ENCODE peak calls at places on chromosomes 16 and 17, in six cellular contexts. One of them, this sample, is unnamed.

GRCh38 chr16:57264950-57265371 is 19.5 kb downstream of the PLLP start:
- DNase-seq in psoas muscle: peak
- DNase-seq in CD8-positive, alpha-beta T cell: no peak
- DNase-seq in dorsolateral prefrontal cortex: no peak
- DNase-seq in left ventricle myocardium inferior: no peak
- DNase-seq in cardiac fibroblast: no peak
- DNase-seq in this sample: no peak

GRCh38 chr16:7086842-7087616 is 245.6 kb upstream of the RBFOX1 start:
- DNase-seq in psoas muscle: peak
- DNase-seq in CD8-positive, alpha-beta T cell: no peak
- DNase-seq in dorsolateral prefrontal cortex: peak
- DNase-seq in cardiac fibroblast: no peak
- DNase-seq in left ventricle myocardium inferior: peak
- DNase-seq in this sample: no peak

GRCh38 chr16:85174871-85175723 is 62.8 kb upstream of the CIBAR2 start:
- DNase-seq in cardiac fibroblast: peak
- DNase-seq in left ventricle myocardium inferior: no peak
- DNase-seq in psoas muscle: peak
- DNase-seq in dorsolateral prefrontal cortex: no peak
- DNase-seq in CD8-positive, alpha-beta T cell: no peak
- DNase-seq in this sample: no peak

GRCh38 chr17:78219396-78220150 is 5.5 kb downstream of the BIRC5 start:
- DNase-seq in CD8-positive, alpha-beta T cell: no peak
- DNase-seq in psoas muscle: no peak
- DNase-seq in left ventricle myocardium inferior: no peak
- DNase-seq in cardiac fibroblast: no peak
- DNase-seq in dorsolateral prefrontal cortex: no peak
- DNase-seq in this sample: no peak

GRCh38 chr16:85844786-85845185 is 45.3 kb downstream of the COX4I1 start:
- DNase-seq in CD8-positive, alpha-beta T cell: no peak
- DNase-seq in left ventricle myocardium inferior: no peak
- DNase-seq in dorsolateral prefrontal cortex: no peak
- DNase-seq in cardiac fibroblast: no peak
- DNase-seq in psoas muscle: no peak
- DNase-seq in this sample: no peak

GRCh38 chr16:11972128-11972527 is 4.4 kb upstream of the SNX29 start:
- DNase-seq in dorsolateral prefrontal cortex: no peak
- DNase-seq in psoas muscle: no peak
- DNase-seq in cardiac fibroblast: peak
- DNase-seq in left ventricle myocardium inferior: no peak
- DNase-seq in CD8-positive, alpha-beta T cell: no peak
- DNase-seq in this sample: no peak

GRCh38 chr17:82876149-82876548 is 36.3 kb upstream of the ZNF750 start:
- DNase-seq in left ventricle myocardium inferior: no peak
- DNase-seq in psoas muscle: peak
- DNase-seq in CD8-positive, alpha-beta T cell: no peak
- DNase-seq in dorsolateral prefrontal cortex: no peak
- DNase-seq in cardiac fibroblast: no peak
- DNase-seq in this sample: no peak

GRCh38 chr17:12522743-12523181 is 142.9 kb upstream of the MYOCD start:
- DNase-seq in dorsolateral prefrontal cortex: no peak
- DNase-seq in CD8-positive, alpha-beta T cell: no peak
- DNase-seq in psoas muscle: no peak
- DNase-seq in left ventricle myocardium inferior: no peak
- DNase-seq in cardiac fibroblast: peak
- DNase-seq in this sample: peak

GRCh38 chr16:53291757-53292392 is 142.4 kb upstream of the RBL2 start:
- DNase-seq in dorsolateral prefrontal cortex: no peak
- DNase-seq in psoas muscle: no peak
- DNase-seq in cardiac fibroblast: peak
- DNase-seq in left ventricle myocardium inferior: no peak
- DNase-seq in CD8-positive, alpha-beta T cell: no peak
- DNase-seq in this sample: no peak

GRCh38 chr16:28261916-28262315 is 30.4 kb upstream of the SBK1 start:
- DNase-seq in left ventricle myocardium inferior: peak
- DNase-seq in psoas muscle: peak
- DNase-seq in dorsolateral prefrontal cortex: no peak
- DNase-seq in CD8-positive, alpha-beta T cell: no peak
- DNase-seq in cardiac fibroblast: no peak
- DNase-seq in this sample: no peak

GRCh38 chr16:68274441-68274840 is 10.1 kb downstream of the SLC7A6 start:
- DNase-seq in left ventricle myocardium inferior: no peak
- DNase-seq in cardiac fibroblast: no peak
- DNase-seq in CD8-positive, alpha-beta T cell: no peak
- DNase-seq in psoas muscle: no peak
- DNase-seq in dorsolateral prefrontal cortex: no peak
- DNase-seq in this sample: no peak

GRCh38 chr17:32609085-32609484 is 122.3 kb downstream of the CDK5R1 start:
- DNase-seq in cardiac fibroblast: peak
- DNase-seq in CD8-positive, alpha-beta T cell: peak
- DNase-seq in dorsolateral prefrontal cortex: no peak
- DNase-seq in left ventricle myocardium inferior: peak
- DNase-seq in psoas muscle: peak
- DNase-seq in this sample: no peak

GRCh38 chr17:19238167-19238505 is 970 bp downstream of the EPN2 start:
- DNase-seq in CD8-positive, alpha-beta T cell: no peak
- DNase-seq in cardiac fibroblast: peak
- DNase-seq in dorsolateral prefrontal cortex: no peak
- DNase-seq in left ventricle myocardium inferior: peak
- DNase-seq in psoas muscle: peak
- DNase-seq in this sample: no peak

GRCh38 chr16:9050102-9050830 is 41.2 kb upstream of the HAPSTR1 start:
- DNase-seq in cardiac fibroblast: peak
- DNase-seq in psoas muscle: no peak
- DNase-seq in CD8-positive, alpha-beta T cell: no peak
- DNase-seq in left ventricle myocardium inferior: no peak
- DNase-seq in dorsolateral prefrontal cortex: no peak
- DNase-seq in this sample: no peak

GRCh38 chr16:29806641-29807425 is 504 bp downstream of the MAZ start:
- DNase-seq in cardiac fibroblast: peak
- DNase-seq in psoas muscle: peak
- DNase-seq in left ventricle myocardium inferior: peak
- DNase-seq in dorsolateral prefrontal cortex: no peak
- DNase-seq in CD8-positive, alpha-beta T cell: peak
- DNase-seq in this sample: no peak

GRCh38 chr17:49016775-49017463 is 19.7 kb downstream of the IGF2BP1 start:
- DNase-seq in dorsolateral prefrontal cortex: no peak
- DNase-seq in CD8-positive, alpha-beta T cell: no peak
- DNase-seq in psoas muscle: no peak
- DNase-seq in left ventricle myocardium inferior: no peak
- DNase-seq in cardiac fibroblast: peak
- DNase-seq in this sample: peak

GRCh38 chr17:40541060-40541872 is 24.0 kb downstream of the CCR7 start:
- DNase-seq in psoas muscle: no peak
- DNase-seq in cardiac fibroblast: no peak
- DNase-seq in left ventricle myocardium inferior: no peak
- DNase-seq in CD8-positive, alpha-beta T cell: peak
- DNase-seq in dorsolateral prefrontal cortex: no peak
- DNase-seq in this sample: no peak

GRCh38 chr16:54934536-54935410 is 4.1 kb downstream of the IRX5 start:
- DNase-seq in left ventricle myocardium inferior: no peak
- DNase-seq in dorsolateral prefrontal cortex: no peak
- DNase-seq in CD8-positive, alpha-beta T cell: no peak
- DNase-seq in psoas muscle: peak
- DNase-seq in cardiac fibroblast: no peak
- DNase-seq in this sample: no peak

GRCh38 chr16:392450-393027 is 4.5 kb upstream of the NME4 start:
- DNase-seq in dorsolateral prefrontal cortex: no peak
- DNase-seq in psoas muscle: no peak
- DNase-seq in cardiac fibroblast: no peak
- DNase-seq in CD8-positive, alpha-beta T cell: no peak
- DNase-seq in left ventricle myocardium inferior: no peak
- DNase-seq in this sample: no peak
- TF ChIP-seq CTCF in dorsolateral prefrontal cortex: no peak
- TF ChIP-seq CTCF in psoas muscle: no peak
- TF ChIP-seq CTCF in cardiac fibroblast: no peak
- TF ChIP-seq CTCF in CD8-positive, alpha-beta T cell: no peak
- TF ChIP-seq CTCF in left ventricle myocardium inferior: no peak
- TF ChIP-seq CTCF in this sample: no peak

DNA sequence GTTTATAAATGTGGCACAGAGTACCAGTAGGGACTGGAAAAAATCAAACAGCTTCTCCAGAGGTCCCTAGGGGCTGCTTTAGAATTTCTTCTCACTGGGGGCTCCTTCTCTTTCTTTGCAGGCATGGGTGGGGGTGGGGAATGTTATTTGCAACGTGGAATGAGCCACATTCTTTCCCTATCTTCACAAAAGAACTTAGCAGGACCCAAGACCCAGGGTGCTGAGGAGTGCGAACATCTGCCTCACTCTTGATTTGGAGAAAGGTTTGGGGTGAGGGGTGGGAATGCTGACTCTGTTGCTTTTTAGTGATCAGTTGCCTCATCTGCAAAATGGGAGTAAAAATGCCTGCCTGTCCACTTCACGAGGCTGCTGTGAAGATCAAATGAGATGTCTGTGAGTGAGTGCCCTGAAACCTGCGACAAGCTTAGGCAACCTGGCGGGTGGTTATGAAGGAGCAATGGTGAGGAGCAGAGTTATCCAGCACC is 10.8 kb upstream of the PIPOX start:
- DNase-seq in psoas muscle: no peak
- DNase-seq in left ventricle myocardium inferior: no peak
- DNase-seq in cardiac fibroblast: no peak
- DNase-seq in CD8-positive, alpha-beta T cell: no peak
- DNase-seq in dorsolateral prefrontal cortex: no peak
- DNase-seq in this sample: no peak
- H3K4me3 ChIP-seq in psoas muscle: no peak
- H3K4me3 ChIP-seq in left ventricle myocardium inferior: no peak
- H3K4me3 ChIP-seq in cardiac fibroblast: no peak
- H3K4me3 ChIP-seq in CD8-positive, alpha-beta T cell: no peak
- H3K4me3 ChIP-seq in dorsolateral prefrontal cortex: no peak
- H3K4me3 ChIP-seq in this sample: no peak

GRCh38 chr16:67146523-67147357 is 4.1 kb downstream of the B3GNT9 start:
- DNase-seq in left ventricle myocardium inferior: no peak
- DNase-seq in CD8-positive, alpha-beta T cell: no peak
- DNase-seq in psoas muscle: no peak
- DNase-seq in cardiac fibroblast: no peak
- DNase-seq in dorsolateral prefrontal cortex: no peak
- DNase-seq in this sample: no peak
- TF ChIP-seq CTCF in left ventricle myocardium inferior: no peak
- TF ChIP-seq CTCF in CD8-positive, alpha-beta T cell: no peak
- TF ChIP-seq CTCF in psoas muscle: no peak
- TF ChIP-seq CTCF in cardiac fibroblast: no peak
- TF ChIP-seq CTCF in dorsolateral prefrontal cortex: peak
- TF ChIP-seq CTCF in this sample: no peak

GRCh38 chr16:81755915-81756644 is 23.0 kb upstream of the PLCG2 start:
- DNase-seq in CD8-positive, alpha-beta T cell: no peak
- DNase-seq in left ventricle myocardium inferior: no peak
- DNase-seq in psoas muscle: peak
- DNase-seq in dorsolateral prefrontal cortex: no peak
- DNase-seq in cardiac fibroblast: peak
- DNase-seq in this sample: no peak

GRCh38 chr16:81754810-81755209 is 24.3 kb upstream of the PLCG2 start:
- DNase-seq in left ventricle myocardium inferior: no peak
- DNase-seq in psoas muscle: no peak
- DNase-seq in cardiac fibroblast: no peak
- DNase-seq in dorsolateral prefrontal cortex: no peak
- DNase-seq in CD8-positive, alpha-beta T cell: no peak
- DNase-seq in this sample: no peak

GRCh38 chr16:81752876-81753227 is 26.2 kb upstream of the PLCG2 start:
- DNase-seq in CD8-positive, alpha-beta T cell: no peak
- DNase-seq in cardiac fibroblast: no peak
- DNase-seq in dorsolateral prefrontal cortex: no peak
- DNase-seq in left ventricle myocardium inferior: no peak
- DNase-seq in psoas muscle: no peak
- DNase-seq in this sample: no peak

GRCh38 chr16:81748476-81749198 is 30.5 kb upstream of the PLCG2 start:
- DNase-seq in dorsolateral prefrontal cortex: no peak
- DNase-seq in cardiac fibroblast: no peak
- DNase-seq in psoas muscle: no peak
- DNase-seq in CD8-positive, alpha-beta T cell: no peak
- DNase-seq in left ventricle myocardium inferior: no peak
- DNase-seq in this sample: no peak

GRCh38 chr16:81752225-81752875 is 26.7 kb upstream of the PLCG2 start:
- DNase-seq in left ventricle myocardium inferior: peak
- DNase-seq in CD8-positive, alpha-beta T cell: no peak
- DNase-seq in psoas muscle: peak
- DNase-seq in dorsolateral prefrontal cortex: no peak
- DNase-seq in cardiac fibroblast: peak
- DNase-seq in this sample: no peak
- H3K4me3 ChIP-seq in left ventricle myocardium inferior: no peak
- H3K4me3 ChIP-seq in CD8-positive, alpha-beta T cell: no peak
- H3K4me3 ChIP-seq in psoas muscle: no peak
- H3K4me3 ChIP-seq in dorsolateral prefrontal cortex: no peak
- H3K4me3 ChIP-seq in cardiac fibroblast: no peak
- H3K4me3 ChIP-seq in this sample: no peak

GRCh38 chr17:81020443-81020766 is 14.5 kb upstream of the BAIAP2 start:
- DNase-seq in left ventricle myocardium inferior: no peak
- DNase-seq in CD8-positive, alpha-beta T cell: no peak
- DNase-seq in cardiac fibroblast: no peak
- DNase-seq in psoas muscle: no peak
- DNase-seq in dorsolateral prefrontal cortex: no peak
- DNase-seq in this sample: no peak

GRCh38 chr17:81022371-81022729 is 12.6 kb upstream of the BAIAP2 start:
- DNase-seq in CD8-positive, alpha-beta T cell: no peak
- DNase-seq in psoas muscle: no peak
- DNase-seq in dorsolateral prefrontal cortex: no peak
- DNase-seq in left ventricle myocardium inferior: no peak
- DNase-seq in cardiac fibroblast: no peak
- DNase-seq in this sample: no peak

GRCh38 chr17:81019563-81020442 is 15.1 kb upstream of the BAIAP2 start:
- DNase-seq in psoas muscle: no peak
- DNase-seq in dorsolateral prefrontal cortex: no peak
- DNase-seq in cardiac fibroblast: no peak
- DNase-seq in left ventricle myocardium inferior: no peak
- DNase-seq in CD8-positive, alpha-beta T cell: no peak
- DNase-seq in this sample: no peak

GRCh38 chr17:81020767-81021497 is 14.0 kb upstream of the BAIAP2 start:
- DNase-seq in CD8-positive, alpha-beta T cell: no peak
- DNase-seq in left ventricle myocardium inferior: peak
- DNase-seq in psoas muscle: peak
- DNase-seq in cardiac fibroblast: peak
- DNase-seq in dorsolateral prefrontal cortex: no peak
- DNase-seq in this sample: no peak

GRCh38 chr17:81021531-81022370 is 13.2 kb upstream of the BAIAP2 start:
- DNase-seq in dorsolateral prefrontal cortex: no peak
- DNase-seq in left ventricle myocardium inferior: no peak
- DNase-seq in psoas muscle: no peak
- DNase-seq in CD8-positive, alpha-beta T cell: no peak
- DNase-seq in cardiac fibroblast: no peak
- DNase-seq in this sample: no peak
- TF ChIP-seq CTCF in dorsolateral prefrontal cortex: no peak
- TF ChIP-seq CTCF in left ventricle myocardium inferior: no peak
- TF ChIP-seq CTCF in psoas muscle: no peak
- TF ChIP-seq CTCF in CD8-positive, alpha-beta T cell: no peak
- TF ChIP-seq CTCF in cardiac fibroblast: no peak
- TF ChIP-seq CTCF in this sample: no peak

DNA sequence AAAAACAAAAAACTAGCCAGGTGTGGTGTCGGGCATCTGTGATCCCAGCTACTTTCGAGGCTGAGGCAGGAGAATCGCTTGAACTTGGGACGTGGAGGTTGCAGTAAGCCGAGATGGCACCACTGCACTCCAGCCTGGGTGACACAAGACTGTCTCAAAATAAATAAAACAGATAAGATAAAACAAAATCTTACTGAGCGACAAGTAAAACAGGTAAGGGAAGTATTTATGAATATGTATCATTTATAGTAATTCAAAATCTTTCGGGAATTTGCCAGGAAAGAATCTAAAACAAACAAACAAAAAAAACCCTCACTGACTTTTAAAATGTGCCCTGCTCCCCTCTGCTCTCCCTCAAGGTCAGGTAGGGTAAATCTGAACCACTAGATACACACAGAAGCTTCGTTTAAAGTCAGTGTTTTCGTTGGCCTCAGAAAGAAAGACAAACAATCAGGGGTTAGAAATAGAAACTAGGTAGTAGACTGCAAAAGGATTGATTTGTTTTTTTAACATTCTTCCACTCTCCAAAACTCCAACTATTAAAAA is 2.1 kb downstream of the PRPSAP1 start:
- DNase-seq in dorsolateral prefrontal cortex: no peak
- DNase-seq in left ventricle myocardium inferior: no peak
- DNase-seq in cardiac fibroblast: no peak
- DNase-seq in psoas muscle: no peak
- DNase-seq in CD8-positive, alpha-beta T cell: no peak
- DNase-seq in this sample: no peak
- H3K4me3 ChIP-seq in dorsolateral prefrontal cortex: no peak
- H3K4me3 ChIP-seq in left ventricle myocardium inferior: peak
- H3K4me3 ChIP-seq in cardiac fibroblast: no peak
- H3K4me3 ChIP-seq in psoas muscle: no peak
- H3K4me3 ChIP-seq in CD8-positive, alpha-beta T cell: no peak
- H3K4me3 ChIP-seq in this sample: no peak

This sample was measured in retinal pigment epithelial cell.